ENCODE peak calls at places on chromosomes 3 and 15, in ten cellular contexts. One of them, this sample, is unnamed.

GRCh38 chr3:127915115-127915936 is at the start of gene KBTBD12:
- DNase-seq in epithelial cell of esophagus: no peak
- DNase-seq in RWPE1: no peak
- DNase-seq in B cell: no peak
- DNase-seq in glutamatergic neuron: peak
- DNase-seq in epithelial cell of proximal tubule: no peak
- DNase-seq in pancreas: peak
- DNase-seq in MCF 10A: no peak
- DNase-seq in tibial artery: peak
- DNase-seq in GM10248: no peak
- DNase-seq in this sample: no peak

GRCh38 chr15:75068748-75069147 is 45.4 kb downstream of the PPCDC start:
- DNase-seq in epithelial cell of esophagus: no peak
- DNase-seq in RWPE1: no peak
- DNase-seq in B cell: no peak
- DNase-seq in glutamatergic neuron: no peak
- DNase-seq in epithelial cell of proximal tubule: no peak
- DNase-seq in pancreas: no peak
- DNase-seq in MCF 10A: no peak
- DNase-seq in tibial artery: no peak
- DNase-seq in GM10248: no peak
- DNase-seq in this sample: no peak

GRCh38 chr3:32238027-32238815 is at the start of gene CMTM8:
- DNase-seq in epithelial cell of esophagus: peak
- DNase-seq in RWPE1: peak
- DNase-seq in B cell: no peak
- DNase-seq in glutamatergic neuron: peak
- DNase-seq in epithelial cell of proximal tubule: no peak
- DNase-seq in pancreas: peak
- DNase-seq in MCF 10A: peak
- DNase-seq in tibial artery: peak
- DNase-seq in GM10248: peak
- DNase-seq in this sample: peak

GRCh38 chr3:142270407-142270806 is 45.0 kb upstream of the GK5 start:
- DNase-seq in epithelial cell of esophagus: no peak
- DNase-seq in RWPE1: no peak
- DNase-seq in B cell: no peak
- DNase-seq in glutamatergic neuron: no peak
- DNase-seq in epithelial cell of proximal tubule: no peak
- DNase-seq in pancreas: no peak
- DNase-seq in MCF 10A: no peak
- DNase-seq in tibial artery: no peak
- DNase-seq in GM10248: no peak
- DNase-seq in this sample: no peak

GRCh38 chr3:23748398-23749110 is 57.2 kb upstream of the UBE2E1 start:
- DNase-seq in epithelial cell of esophagus: peak
- DNase-seq in RWPE1: no peak
- DNase-seq in B cell: no peak
- DNase-seq in glutamatergic neuron: no peak
- DNase-seq in epithelial cell of proximal tubule: no peak
- DNase-seq in pancreas: no peak
- DNase-seq in MCF 10A: peak
- DNase-seq in tibial artery: peak
- DNase-seq in GM10248: no peak
- DNase-seq in this sample: peak

GRCh38 chr15:71079208-71080044 is 35.8 kb upstream of the THSD4 start:
- DNase-seq in epithelial cell of esophagus: peak
- DNase-seq in RWPE1: peak
- DNase-seq in B cell: no peak
- DNase-seq in glutamatergic neuron: no peak
- DNase-seq in epithelial cell of proximal tubule: no peak
- DNase-seq in pancreas: no peak
- DNase-seq in MCF 10A: peak
- DNase-seq in tibial artery: peak
- DNase-seq in GM10248: no peak
- DNase-seq in this sample: peak

GRCh38 chr3:73868688-73869315 is 244.1 kb upstream of the PDZRN3 start:
- DNase-seq in epithelial cell of esophagus: peak
- DNase-seq in RWPE1: peak
- DNase-seq in B cell: no peak
- DNase-seq in glutamatergic neuron: peak
- DNase-seq in epithelial cell of proximal tubule: no peak
- DNase-seq in pancreas: no peak
- DNase-seq in MCF 10A: peak
- DNase-seq in tibial artery: no peak
- DNase-seq in GM10248: no peak
- DNase-seq in this sample: peak

GRCh38 chr3:149541091-149541491 is 66.6 kb downstream of the TM4SF4 start:
- DNase-seq in epithelial cell of esophagus: no peak
- DNase-seq in RWPE1: no peak
- DNase-seq in B cell: no peak
- DNase-seq in glutamatergic neuron: no peak
- DNase-seq in epithelial cell of proximal tubule: no peak
- DNase-seq in pancreas: no peak
- DNase-seq in MCF 10A: no peak
- DNase-seq in tibial artery: no peak
- DNase-seq in GM10248: no peak
- DNase-seq in this sample: peak

GRCh38 chr3:113516115-113516505 is 1.2 kb upstream of the SPICE1 start:
- DNase-seq in epithelial cell of esophagus: peak
- DNase-seq in RWPE1: no peak
- DNase-seq in B cell: no peak
- DNase-seq in glutamatergic neuron: no peak
- DNase-seq in epithelial cell of proximal tubule: no peak
- DNase-seq in pancreas: no peak
- DNase-seq in MCF 10A: no peak
- DNase-seq in tibial artery: no peak
- DNase-seq in GM10248: no peak
- DNase-seq in this sample: peak

GRCh38 chr3:189233225-189233858 is 61.6 kb downstream of the TPRG1 start:
- DNase-seq in epithelial cell of esophagus: peak
- DNase-seq in RWPE1: peak
- DNase-seq in B cell: no peak
- DNase-seq in glutamatergic neuron: peak
- DNase-seq in epithelial cell of proximal tubule: no peak
- DNase-seq in pancreas: no peak
- DNase-seq in MCF 10A: peak
- DNase-seq in tibial artery: peak
- DNase-seq in GM10248: peak
- DNase-seq in this sample: peak

GRCh38 chr3:130258532-130258952 is 86.9 kb upstream of the COL6A5 start:
- DNase-seq in epithelial cell of esophagus: peak
- DNase-seq in RWPE1: no peak
- DNase-seq in B cell: no peak
- DNase-seq in glutamatergic neuron: no peak
- DNase-seq in epithelial cell of proximal tubule: no peak
- DNase-seq in pancreas: no peak
- DNase-seq in MCF 10A: peak
- DNase-seq in tibial artery: no peak
- DNase-seq in GM10248: no peak
- DNase-seq in this sample: no peak

GRCh38 chr3:122825460-122825859 is 30.6 kb downstream of the SLC49A4 start:
- DNase-seq in epithelial cell of esophagus: no peak
- DNase-seq in RWPE1: no peak
- DNase-seq in B cell: no peak
- DNase-seq in glutamatergic neuron: no peak
- DNase-seq in epithelial cell of proximal tubule: no peak
- DNase-seq in pancreas: no peak
- DNase-seq in MCF 10A: no peak
- DNase-seq in tibial artery: no peak
- DNase-seq in GM10248: no peak
- DNase-seq in this sample: no peak

GRCh38 chr3:183116051-183116614 is 16.8 kb upstream of the MCCC1 start:
- DNase-seq in epithelial cell of esophagus: peak
- DNase-seq in RWPE1: no peak
- DNase-seq in B cell: peak
- DNase-seq in glutamatergic neuron: peak
- DNase-seq in epithelial cell of proximal tubule: no peak
- DNase-seq in pancreas: peak
- DNase-seq in MCF 10A: peak
- DNase-seq in tibial artery: no peak
- DNase-seq in GM10248: peak
- DNase-seq in this sample: peak

GRCh38 chr3:2968475-2968874 is 141.7 kb downstream of the IL5RA start:
- DNase-seq in epithelial cell of esophagus: no peak
- DNase-seq in RWPE1: no peak
- DNase-seq in B cell: no peak
- DNase-seq in glutamatergic neuron: no peak
- DNase-seq in epithelial cell of proximal tubule: no peak
- DNase-seq in pancreas: no peak
- DNase-seq in MCF 10A: no peak
- DNase-seq in tibial artery: no peak
- DNase-seq in GM10248: no peak
- DNase-seq in this sample: no peak

DNA sequence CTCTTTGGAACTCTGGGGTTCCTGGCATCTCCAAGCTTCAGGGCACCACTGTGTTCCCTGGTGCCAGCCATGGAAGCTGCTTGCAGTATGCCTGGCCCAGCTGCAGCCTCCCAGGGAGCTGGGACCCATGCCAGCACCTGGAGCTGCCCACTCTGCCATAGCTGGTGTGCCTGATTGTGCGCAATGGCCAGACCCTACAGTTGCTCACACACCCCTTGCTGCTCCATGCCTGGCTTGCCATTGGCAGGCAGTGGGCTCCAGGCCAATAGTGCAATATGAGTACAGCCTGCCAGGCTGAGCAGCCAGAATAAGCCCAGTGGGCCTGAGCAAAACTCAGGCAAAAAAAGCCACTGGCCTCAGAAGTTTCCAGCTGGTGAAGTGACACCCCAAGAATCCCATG is 43.8 kb upstream of the LRRFIP2 start:
- DNase-seq in epithelial cell of esophagus: no peak
- DNase-seq in RWPE1: no peak
- DNase-seq in B cell: no peak
- DNase-seq in glutamatergic neuron: no peak
- DNase-seq in epithelial cell of proximal tubule: no peak
- DNase-seq in pancreas: peak
- DNase-seq in MCF 10A: no peak
- DNase-seq in tibial artery: no peak
- DNase-seq in GM10248: no peak
- DNase-seq in this sample: no peak
- TF ChIP-seq CTCF in epithelial cell of esophagus: no peak
- TF ChIP-seq CTCF in RWPE1: no peak
- TF ChIP-seq CTCF in B cell: no peak
- TF ChIP-seq CTCF in glutamatergic neuron: no peak
- TF ChIP-seq CTCF in epithelial cell of proximal tubule: no peak
- TF ChIP-seq CTCF in pancreas: no peak
- TF ChIP-seq CTCF in MCF 10A: no peak
- TF ChIP-seq CTCF in tibial artery: no peak
- TF ChIP-seq CTCF in GM10248: no peak
- TF ChIP-seq CTCF in this sample: no peak

GRCh38 chr3:50625879-50626182 is 8.9 kb downstream of the MAPKAPK3 start:
- DNase-seq in epithelial cell of esophagus: no peak
- DNase-seq in RWPE1: no peak
- DNase-seq in B cell: no peak
- DNase-seq in glutamatergic neuron: no peak
- DNase-seq in epithelial cell of proximal tubule: no peak
- DNase-seq in pancreas: no peak
- DNase-seq in MCF 10A: no peak
- DNase-seq in tibial artery: no peak
- DNase-seq in GM10248: no peak
- DNase-seq in this sample: no peak

GRCh38 chr3:50625131-50625878 is 8.4 kb downstream of the MAPKAPK3 start:
- DNase-seq in epithelial cell of esophagus: no peak
- DNase-seq in RWPE1: no peak
- DNase-seq in B cell: no peak
- DNase-seq in glutamatergic neuron: no peak
- DNase-seq in epithelial cell of proximal tubule: no peak
- DNase-seq in pancreas: no peak
- DNase-seq in MCF 10A: no peak
- DNase-seq in tibial artery: no peak
- DNase-seq in GM10248: no peak
- DNase-seq in this sample: no peak

GRCh38 chr3:50627407-50628051 is 10.6 kb downstream of the MAPKAPK3 start:
- DNase-seq in epithelial cell of esophagus: peak
- DNase-seq in RWPE1: peak
- DNase-seq in B cell: no peak
- DNase-seq in glutamatergic neuron: peak
- DNase-seq in epithelial cell of proximal tubule: no peak
- DNase-seq in pancreas: no peak
- DNase-seq in MCF 10A: peak
- DNase-seq in tibial artery: no peak
- DNase-seq in GM10248: peak
- DNase-seq in this sample: peak

GRCh38 chr3:50624634-50625033 is 7.7 kb downstream of the MAPKAPK3 start:
- DNase-seq in epithelial cell of esophagus: peak
- DNase-seq in RWPE1: no peak
- DNase-seq in B cell: no peak
- DNase-seq in glutamatergic neuron: no peak
- DNase-seq in epithelial cell of proximal tubule: no peak
- DNase-seq in pancreas: no peak
- DNase-seq in MCF 10A: peak
- DNase-seq in tibial artery: no peak
- DNase-seq in GM10248: no peak
- DNase-seq in this sample: peak

DNA sequence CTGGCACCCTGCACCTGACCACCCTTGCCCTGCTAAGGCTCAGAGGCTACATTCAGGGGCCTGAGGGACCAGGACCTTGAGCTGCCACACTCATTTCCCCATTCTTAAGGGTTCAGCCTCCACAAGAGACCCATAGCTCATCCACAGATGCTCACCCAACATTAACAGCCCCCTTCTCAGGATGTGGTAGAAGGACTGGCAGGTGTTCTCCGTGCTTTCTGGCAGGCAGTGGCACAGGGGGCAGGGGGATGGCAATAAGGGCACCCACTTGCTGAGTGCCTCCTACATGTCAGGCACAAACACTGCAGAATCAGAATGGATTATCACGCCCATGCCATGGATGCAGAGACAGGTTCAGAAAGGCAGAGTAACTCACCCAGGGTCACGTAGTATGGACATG is 9.5 kb downstream of the MAPKAPK3 start:
- DNase-seq in epithelial cell of esophagus: no peak
- DNase-seq in RWPE1: no peak
- DNase-seq in B cell: no peak
- DNase-seq in glutamatergic neuron: no peak
- DNase-seq in epithelial cell of proximal tubule: no peak
- DNase-seq in pancreas: no peak
- DNase-seq in MCF 10A: no peak
- DNase-seq in tibial artery: no peak
- DNase-seq in GM10248: no peak
- DNase-seq in this sample: no peak
- TF ChIP-seq CTCF in epithelial cell of esophagus: no peak
- TF ChIP-seq CTCF in RWPE1: no peak
- TF ChIP-seq CTCF in B cell: no peak
- TF ChIP-seq CTCF in glutamatergic neuron: no peak
- TF ChIP-seq CTCF in epithelial cell of proximal tubule: no peak
- TF ChIP-seq CTCF in pancreas: no peak
- TF ChIP-seq CTCF in MCF 10A: no peak
- TF ChIP-seq CTCF in tibial artery: no peak
- TF ChIP-seq CTCF in GM10248: no peak
- TF ChIP-seq CTCF in this sample: no peak

GRCh38 chr15:100433304-100433703 is 91.5 kb upstream of the ADAMTS17 start:
- DNase-seq in epithelial cell of esophagus: no peak
- DNase-seq in RWPE1: peak
- DNase-seq in B cell: no peak
- DNase-seq in glutamatergic neuron: no peak
- DNase-seq in epithelial cell of proximal tubule: no peak
- DNase-seq in pancreas: no peak
- DNase-seq in MCF 10A: no peak
- DNase-seq in tibial artery: no peak
- DNase-seq in GM10248: no peak
- DNase-seq in this sample: no peak
- TF ChIP-seq CTCF in epithelial cell of esophagus: peak
- TF ChIP-seq CTCF in RWPE1: no peak
- TF ChIP-seq CTCF in B cell: no peak
- TF ChIP-seq CTCF in glutamatergic neuron: no peak
- TF ChIP-seq CTCF in epithelial cell of proximal tubule: no peak
- TF ChIP-seq CTCF in pancreas: no peak
- TF ChIP-seq CTCF in MCF 10A: no peak
- TF ChIP-seq CTCF in tibial artery: no peak
- TF ChIP-seq CTCF in GM10248: no peak
- TF ChIP-seq CTCF in this sample: no peak

GRCh38 chr15:61621146-61621545 is 392.0 kb upstream of the RORA start:
- DNase-seq in epithelial cell of esophagus: peak
- DNase-seq in RWPE1: peak
- DNase-seq in B cell: no peak
- DNase-seq in glutamatergic neuron: peak
- DNase-seq in epithelial cell of proximal tubule: no peak
- DNase-seq in pancreas: peak
- DNase-seq in MCF 10A: peak
- DNase-seq in tibial artery: no peak
- DNase-seq in GM10248: no peak
- DNase-seq in this sample: peak
- TF ChIP-seq CTCF in epithelial cell of esophagus: peak
- TF ChIP-seq CTCF in RWPE1: peak
- TF ChIP-seq CTCF in B cell: no peak
- TF ChIP-seq CTCF in glutamatergic neuron: peak
- TF ChIP-seq CTCF in epithelial cell of proximal tubule: peak
- TF ChIP-seq CTCF in pancreas: peak
- TF ChIP-seq CTCF in MCF 10A: peak
- TF ChIP-seq CTCF in tibial artery: peak
- TF ChIP-seq CTCF in GM10248: peak
- TF ChIP-seq CTCF in this sample: peak

This sample was measured in Calu3.